ENCODE peak calls at places on chromosomes 11 and 22, in four cellular contexts. F, V, I and O are unnamed samples.

GRCh38 chr11:31795706-31796522 is 15.2 kb downstream of the PAX6 start:
- DNase-seq in F (no peak), V (no peak), I (no peak), O (no peak)

GRCh38 chr11:60370252-60370810 is 8.0 kb upstream of the MS4A7 start:
- DNase-seq in I (no peak), V (no peak), F (no peak), O (no peak)

GRCh38 chr22:29230916-29231875 is 25.5 kb downstream of the EMID1 start:
- DNase-seq in I (no peak), V (no peak), F (no peak), O (no peak)

GRCh38 chr11:13160745-13161144 is 116.8 kb upstream of the BMAL1 start:
- DNase-seq in F (no peak), I (no peak), V (no peak), O (no peak)

GRCh38 chr11:12079726-12080556 is 30.4 kb upstream of the MICAL2 start:
- DNase-seq in F (peak), I (peak), V (no peak), O (peak)

GRCh38 chr22:24437820-24438328 is 10.5 kb downstream of the ADORA2A start:
- DNase-seq in V (no peak), I (no peak), F (no peak), O (no peak)

GRCh38 chr11:86275493-86276370 is 26.3 kb upstream of the HIKESHI start:
- DNase-seq in I (no peak), F (no peak), V (no peak), O (no peak)

GRCh38 chr11:132844956-132845355 is 687.3 kb downstream of the OPCML start:
- DNase-seq in V (no peak), F (no peak), I (no peak), O (no peak)

GRCh38 chr22:47196881-47197701 is 434.6 kb downstream of the TBC1D22A start:
- DNase-seq in V (no peak), F (no peak), I (no peak), O (no peak)

GRCh38 chr11:1845095-1845429 is 6.3 kb downstream of the TNNI2 start:
- DNase-seq in F (no peak), V (no peak), I (no peak), O (no peak)

GRCh38 chr11:1843796-1844195 is 5.0 kb downstream of the TNNI2 start:
- DNase-seq in I (no peak), V (no peak), F (no peak), O (no peak)

GRCh38 chr11:1845571-1846452 is 7.0 kb downstream of the TNNI2 start:
- DNase-seq in F (no peak), V (no peak), I (no peak), O (no peak)

GRCh38 chr11:1843098-1843473 is 4.3 kb downstream of the TNNI2 start:
- DNase-seq in I (no peak), F (no peak), V (no peak), O (no peak)

DNA sequence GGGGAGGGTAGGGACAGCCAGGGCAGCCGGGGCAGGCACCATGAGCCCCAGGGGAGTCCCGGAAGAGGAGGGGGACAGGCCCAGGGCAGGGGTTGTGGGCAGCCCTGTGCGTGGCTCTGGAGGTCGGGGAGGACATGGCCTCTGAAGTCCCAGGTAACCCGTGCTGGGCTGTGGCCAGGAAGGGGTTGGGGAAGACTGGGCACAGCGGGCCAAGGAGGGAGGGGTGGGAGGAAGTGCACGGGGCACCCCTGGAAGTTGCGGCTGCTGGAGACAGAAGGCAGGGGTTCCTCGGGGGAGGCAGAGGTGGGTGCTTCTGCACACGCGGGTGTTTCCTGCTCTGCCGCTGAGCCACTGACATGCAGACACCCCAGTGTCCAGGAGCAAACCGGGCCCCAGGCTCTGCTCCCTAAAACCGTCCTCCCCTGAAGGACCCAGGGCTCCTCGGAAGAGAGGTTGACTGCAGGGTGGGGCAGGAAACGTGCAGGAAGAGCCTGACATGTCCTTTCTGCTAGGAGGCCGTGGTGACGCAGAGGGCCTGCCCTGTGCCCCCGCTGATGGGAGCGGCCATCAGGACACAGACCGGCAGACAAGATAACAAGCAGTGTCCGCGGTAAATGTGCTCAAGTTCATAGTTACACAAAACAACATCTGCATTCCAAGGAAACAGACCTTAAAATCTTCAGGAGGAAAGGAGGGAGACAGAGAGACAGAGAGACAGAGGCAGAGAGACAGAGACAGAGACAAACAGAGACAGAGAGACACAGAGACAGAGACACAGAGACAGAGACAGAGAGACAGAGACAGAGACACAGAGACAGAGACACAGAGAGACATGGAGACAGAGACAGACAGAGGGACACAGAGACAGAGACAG is 5.7 kb downstream of the TNNI2 start:
- DNase-seq in V (peak), F (no peak), I (no peak), O (peak)
- TF ChIP-seq NR3C1 in V (no peak), F (no peak), I (no peak), O (no peak)

GRCh38 chr11:4385978-4386740 is 7.3 kb downstream of the TRIM21 start:
- DNase-seq in F (no peak), V (no peak), I (no peak), O (no peak)
- TF ChIP-seq NR3C1 in F (no peak), V (no peak), I (no peak), O (no peak)

GRCh38 chr11:92330114-92330513 is 105.5 kb downstream of the FAT3 start:
- DNase-seq in V (no peak), F (no peak), I (no peak), O (no peak)
- TF ChIP-seq NR3C1 in V (no peak), F (no peak), I (no peak), O (no peak)

GRCh38 chr11:96464695-96465307 is 75.0 kb downstream of the JRKL start:
- DNase-seq in V (peak), I (no peak), F (peak), O (peak)
- TF ChIP-seq NR3C1 in V (no peak), I (no peak), F (no peak), O (no peak)

GRCh38 chr22:38065539-38065938 is 8.3 kb downstream of the PICK1 start:
- DNase-seq in F (no peak), I (no peak), V (no peak), O (no peak)

GRCh38 chr22:38066381-38067027 is 9.3 kb downstream of the PICK1 start:
- DNase-seq in I (no peak), F (no peak), V (no peak), O (no peak)

GRCh38 chr22:38067028-38067415 is 9.8 kb downstream of the PICK1 start:
- DNase-seq in I (no peak), F (no peak), V (no peak), O (no peak)

GRCh38 chr22:38067771-38068360 is 10.7 kb downstream of the PICK1 start:
- DNase-seq in F (no peak), V (no peak), I (no peak), O (no peak)

GRCh38 chr22:38062782-38063181 is 5.6 kb downstream of the PICK1 start:
- DNase-seq in F (no peak), I (no peak), V (no peak), O (no peak)
- TF ChIP-seq NR3C1 in F (no peak), I (no peak), V (no peak), O (no peak)

GRCh38 chr22:44270556-44270880 is 42.2 kb downstream of the SHISAL1 start:
- DNase-seq in F (no peak), V (no peak), I (no peak), O (no peak)
- TF ChIP-seq NR3C1 in F (no peak), V (no peak), I (no peak), O (no peak)